ENCODE peak calls at places on chromosomes 1 and 21, in five cellular contexts. L is left cardiac atrium, E is T follicular helper cell, D is AG20443, P is heart right ventricle. F is an unnamed sample.

GRCh38 chr1:225890346-225891228 is 1.6 kb upstream of the LEFTY1 start:
- DNase-seq in L (no peak), E (no peak), D (no peak), P (no peak), F (no peak)

GRCh38 chr21:45618287-45618686 is 25.2 kb upstream of the PCBP3 start:
- DNase-seq in L (no peak), E (no peak), D (no peak), P (no peak), F (no peak)

GRCh38 chr1:183832472-183832871 is 27.6 kb downstream of the RGL1 start:
- DNase-seq in L (no peak), E (no peak), D (no peak), P (no peak), F (no peak)

GRCh38 chr1:156390409-156391144 is 21.6 kb downstream of the RHBG start:
- DNase-seq in L (no peak), E (no peak), D (no peak), P (no peak), F (no peak)

GRCh38 chr1:165885305-165885694 is 57.9 kb downstream of the UCK2 start:
- DNase-seq in L (no peak), E (no peak), D (no peak), P (no peak), F (no peak)

GRCh38 chr1:57307382-57307781 is 116.5 kb downstream of the DAB1 start:
- DNase-seq in L (peak; percentile 22), E (peak; percentile 37), D (no peak), P (peak; percentile 8), F (no peak)

GRCh38 chr1:234779160-234779538 is 169.2 kb upstream of the IRF2BP2 start:
- DNase-seq in L (no peak), E (no peak), D (peak; percentile 25), P (no peak), F (no peak)

GRCh38 chr1:145960468-145961108 is 2.8 kb upstream of the LIX1L start:
- DNase-seq in L (peak; percentile 88), E (peak; percentile 43), D (peak; percentile 62), P (peak; percentile 87), F (no peak)

GRCh38 chr21:42160111-42160949 is 58.6 kb upstream of the ABCG1 start:
- DNase-seq in L (no peak), E (no peak), D (no peak), P (no peak), F (no peak)

GRCh38 chr1:159843459-159843858 is 16.8 kb downstream of the SLAMF8 start:
- DNase-seq in L (no peak), E (no peak), D (no peak), P (no peak), F (no peak)

GRCh38 chr1:116254776-116255175 is 118.3 kb upstream of the ATP1A1 start:
- DNase-seq in L (no peak), E (no peak), D (no peak), P (no peak), F (no peak)

GRCh38 chr1:172351761-172352161 is 68.7 kb upstream of the C1orf105 start:
- DNase-seq in L (no peak), E (no peak), D (no peak), P (no peak), F (no peak)

GRCh38 chr1:2985694-2986548 is 35.3 kb upstream of the ACTRT2 start:
- DNase-seq in L (no peak), E (no peak), D (no peak), P (no peak), F (no peak)

GRCh38 chr1:109635862-109636200 is 16.2 kb downstream of the AMPD2 start:
- DNase-seq in L (no peak), E (no peak), D (no peak), P (no peak), F (no peak)

GRCh38 chr1:167526659-167527383 is 8.5 kb upstream of the CD247 start:
- DNase-seq in L (no peak), E (no peak), D (no peak), P (no peak), F (no peak)

GRCh38 chr1:195733826-195734225 is 874.4 kb downstream of the KCNT2 start:
- DNase-seq in L (no peak), E (no peak), D (no peak), P (no peak), F (no peak)

GRCh38 chr1:207034208-207034607 is 1.7 kb upstream of the C1orf116 start:
- DNase-seq in L (no peak), E (no peak), D (no peak), P (no peak), F (no peak)

GRCh38 chr1:35122311-35122710 is 43.1 kb downstream of the ZMYM1 start:
- DNase-seq in L (no peak), E (no peak), D (no peak), P (no peak), F (no peak)

GRCh38 chr1:151472852-151473731 is 13.8 kb upstream of the POGZ start:
- DNase-seq in L (peak; percentile 56), E (no peak), D (peak; percentile 74), P (peak; percentile 48), F (peak; percentile 45)

GRCh38 chr1:200641175-200641489 is 20.6 kb upstream of the KIF14 start:
- DNase-seq in L (no peak), E (no peak), D (peak; percentile 14), P (no peak), F (no peak)

GRCh38 chr1:62601412-62601971 is 4.2 kb downstream of the ANGPTL3 start:
- DNase-seq in L (no peak), E (no peak), D (no peak), P (no peak), F (no peak)

GRCh38 chr1:43987159-43988022 is 4.0 kb upstream of the CCDC24 start:
- DNase-seq in L (no peak), E (no peak), D (no peak), P (no peak), F (no peak)

GRCh38 chr1:172585348-172585747 is 52.4 kb downstream of the SUCO start:
- DNase-seq in L (no peak), E (no peak), D (peak; percentile 16), P (no peak), F (no peak)

GRCh38 chr1:240465531-240465940 is 146.4 kb downstream of the GREM2 start:
- DNase-seq in L (no peak), E (no peak), D (no peak), P (no peak), F (peak; percentile 19)

GRCh38 chr21:31343030-31343510 is 991 bp downstream of the TIAM1 start:
- DNase-seq in L (no peak), E (no peak), D (no peak), P (no peak), F (peak; percentile 11)

GRCh38 chr1:110160701-110161100 is 10.4 kb downstream of the SLC6A17 start:
- DNase-seq in L (no peak), E (no peak), D (no peak), P (no peak), F (no peak)

GRCh38 chr1:113812661-113813135 is 422 bp upstream of the RSBN1 start:
- DNase-seq in L (no peak), E (peak; percentile 6), D (peak; percentile 27), P (no peak), F (no peak)

GRCh38 chr1:198788561-198789064 is 149.8 kb downstream of the PTPRC start:
- DNase-seq in L (no peak), E (no peak), D (no peak), P (no peak), F (no peak)

GRCh38 chr1:92754000-92754787 is 30.7 kb downstream of the EVI5 start:
- DNase-seq in L (no peak), E (no peak), D (peak; percentile 60), P (no peak), F (no peak)

GRCh38 chr1:172898866-172899265 is 151.9 kb downstream of the TNFSF18 start:
- DNase-seq in L (no peak), E (no peak), D (no peak), P (no peak), F (no peak)

GRCh38 chr1:201893431-201893830 is 4.7 kb downstream of the SHISA4 start:
- DNase-seq in L (no peak), E (no peak), D (no peak), P (no peak), F (no peak)

GRCh38 chr1:106360252-106360651 is 696.2 kb upstream of the PRMT6 start:
- DNase-seq in L (no peak), E (no peak), D (no peak), P (no peak), F (no peak)

GRCh38 chr21:41620982-41621381 is 113.0 kb upstream of the TMPRSS2 start:
- DNase-seq in L (no peak), E (no peak), D (peak; percentile 48), P (no peak), F (no peak)

GRCh38 chr1:22280526-22280925 is 137.6 kb upstream of the WNT4 start:
- DNase-seq in L (no peak), E (no peak), D (no peak), P (no peak), F (no peak)

GRCh38 chr1:21594935-21595897 is 73.9 kb downstream of the RAP1GAP start:
- DNase-seq in L (peak; percentile 77), E (no peak), D (peak; percentile 76), P (peak; percentile 66), F (peak; percentile 44)

GRCh38 chr21:34941162-34941561 is 107.9 kb downstream of the RUNX1 start:
- DNase-seq in L (no peak), E (no peak), D (no peak), P (no peak), F (no peak)